ENCODE peak calls at places on chromosomes 5 and 9, in eight cellular contexts. U is vagina; X is effector memory CD4-positive, alpha-beta T cell; N is H7; Y is mesothelial cell of epicardium; W is COR-L47; T is CD8-positive, alpha-beta T cell; O is stimulated activated CD8-positive, alpha-beta memory T cell treated with anti-CD3 and anti-CD28 coated beads, Interleukin-4, amount 100 ng/mL, for 4 hours. K is an unnamed sample.

GRCh38 chr9:131367445-131367844 is 26.4 kb upstream of the PRRC2B start:
- DNase-seq in O (no peak), N (no peak), W (no peak), U (no peak), X (no peak), T (no peak), Y (no peak), K (no peak)

GRCh38 chr5:83374547-83374946 is 97.0 kb upstream of the VCAN start:
- DNase-seq in O (no peak), X (no peak), W (no peak), Y (no peak), U (no peak), N (no peak), T (no peak), K (no peak)

GRCh38 chr5:141001466-141001853 is 35.2 kb downstream of the PCDHAC2 start:
- DNase-seq in O (no peak), Y (no peak), N (peak), T (no peak), W (peak), X (no peak), U (no peak), K (no peak)

GRCh38 chr5:96083361-96083881 is 121.8 kb upstream of the ELL2 start:
- DNase-seq in T (no peak), U (no peak), O (no peak), W (no peak), N (no peak), Y (no peak), X (no peak), K (no peak)

GRCh38 chr5:93249651-93250289 is 331.2 kb downstream of the NR2F1-AS1 start:
- DNase-seq in Y (no peak), N (no peak), T (no peak), O (no peak), X (no peak), W (no peak), U (no peak), K (peak)

GRCh38 chr5:110865400-110866094 is 126.7 kb downstream of the SLC25A46 start:
- DNase-seq in Y (no peak), T (no peak), U (no peak), N (peak), O (no peak), W (no peak), X (no peak), K (peak)

GRCh38 chr5:62307364-62307689 is 1.3 kb downstream of the KIF2A start:
- DNase-seq in O (no peak), N (no peak), U (no peak), W (no peak), T (no peak), Y (no peak), X (no peak), K (no peak)

GRCh38 chr9:129697956-129698757 is 32.7 kb downstream of the PRRX2 start:
- DNase-seq in Y (no peak), U (peak), W (no peak), O (no peak), X (no peak), T (no peak), N (peak), K (no peak)

GRCh38 chr5:142699105-142699720 is 13.3 kb upstream of the FGF1 start:
- DNase-seq in X (peak), N (peak), U (peak), Y (peak), O (peak), T (peak), W (peak), K (peak)

GRCh38 chr5:120108586-120109254 is 355.4 kb upstream of the PRR16 start:
- DNase-seq in W (no peak), N (no peak), X (no peak), Y (no peak), T (no peak), O (no peak), U (no peak), K (no peak)

GRCh38 chr5:57349214-57349613 is 133.4 kb downstream of the ACTBL2 start:
- DNase-seq in Y (no peak), N (no peak), O (no peak), X (no peak), U (no peak), W (no peak), T (no peak), K (peak)

GRCh38 chr9:133606722-133607053 is 2.5 kb downstream of the FAM163B start:
- DNase-seq in O (no peak), X (no peak), U (no peak), T (no peak), W (peak), N (no peak), Y (no peak), K (no peak)

GRCh38 chr5:113031132-113031531 is 54.5 kb downstream of the DCP2 start:
- DNase-seq in O (no peak), T (no peak), W (no peak), X (no peak), Y (no peak), N (no peak), U (no peak), K (no peak)

GRCh38 chr9:86866739-86867138 is 80.6 kb downstream of the GAS1 start:
- DNase-seq in T (no peak), O (no peak), X (no peak), N (no peak), U (no peak), Y (no peak), W (no peak), K (no peak)